ENCODE peak calls at places on chromosomes 3 and 15, in six cellular contexts. O, G, B, X, D and C are unnamed samples.
A peak's percentile ranks its signal among the peaks of the same experiment; 100 is the strongest.

GRCh38 chr3:125001557-125002413 is 54.0 kb downstream of the HEG1 start:
- DNase-seq in O (no peak), G (no peak), B (no peak), X (no peak), D (no peak), C (no peak)

GRCh38 chr3:131701153-131701791 is 198.5 kb upstream of the MRPL3 start:
- DNase-seq in O (peak; percentile 34), G (no peak), B (no peak), X (no peak), D (no peak), C (no peak)

GRCh38 chr3:177251756-177252155 is 54.5 kb upstream of the TBL1XR1 start:
- DNase-seq in O (no peak), G (no peak), B (no peak), X (no peak), D (no peak), C (no peak)

GRCh38 chr3:148657470-148657869 is 40.2 kb upstream of the AGTR1 start:
- DNase-seq in O (no peak), G (no peak), B (no peak), X (no peak), D (no peak), C (no peak)

GRCh38 chr3:191051037-191051436 is 148.0 kb upstream of the OSTN start:
- DNase-seq in O (peak; percentile 60), G (peak; percentile 78), B (peak; percentile 31), X (peak; percentile 4), D (peak; percentile 64), C (peak; percentile 56)

GRCh38 chr3:195247863-195248189 is 23.1 kb downstream of the XXYLT1 start:
- DNase-seq in O (no peak), G (no peak), B (no peak), X (no peak), D (no peak), C (no peak)

GRCh38 chr15:88038261-88038660 is 218.3 kb downstream of the NTRK3 start:
- DNase-seq in O (no peak), G (no peak), B (no peak), X (no peak), D (no peak), C (no peak)

GRCh38 chr15:83613146-83613635 is 40.7 kb upstream of the ADAMTSL3 start:
- DNase-seq in O (no peak), G (no peak), B (no peak), X (no peak), D (no peak), C (no peak)

GRCh38 chr3:66394261-66395249 is 106.3 kb downstream of the LRIG1 start:
- DNase-seq in O (peak; percentile 67), G (no peak), B (no peak), X (no peak), D (no peak), C (no peak)

GRCh38 chr3:190094201-190094718 is 26.4 kb downstream of the P3H2 start:
- DNase-seq in O (peak; percentile 57), G (no peak), B (no peak), X (no peak), D (no peak), C (no peak)

GRCh38 chr15:99433026-99433756 is 132.6 kb upstream of the MEF2A start:
- DNase-seq in O (peak; percentile 47), G (peak; percentile 11), B (no peak), X (no peak), D (no peak), C (no peak)

GRCh38 chr15:67142142-67143092 is 77.0 kb downstream of the SMAD3 start:
- DNase-seq in O (peak; percentile 92), G (peak; percentile 51), B (no peak), X (peak; percentile 60), D (no peak), C (no peak)

GRCh38 chr3:108388136-108389132 is 92.1 kb downstream of the HHLA2 start:
- DNase-seq in O (peak; percentile 14), G (no peak), B (no peak), X (no peak), D (peak; percentile 76), C (no peak)

GRCh38 chr3:153443961-153444360 is 281.9 kb downstream of the RAP2B start:
- DNase-seq in O (peak; percentile 26), G (peak; percentile 65), B (peak; percentile 10), X (peak; percentile 2), D (peak; percentile 65), C (peak; percentile 4)

GRCh38 chr3:153445817-153446216 is 283.8 kb downstream of the RAP2B start:
- DNase-seq in O (no peak), G (no peak), B (no peak), X (no peak), D (no peak), C (no peak)

GRCh38 chr3:153440311-153440710 is 278.3 kb downstream of the RAP2B start:
- DNase-seq in O (no peak), G (no peak), B (no peak), X (no peak), D (no peak), C (no peak)

GRCh38 chr3:153442386-153442785 is 280.4 kb downstream of the RAP2B start:
- DNase-seq in O (peak; percentile 56), G (no peak), B (no peak), X (no peak), D (no peak), C (no peak)

GRCh38 chr3:153442799-153443487 is 280.9 kb downstream of the RAP2B start:
- DNase-seq in O (no peak), G (no peak), B (no peak), X (no peak), D (peak; percentile 19), C (no peak)
- TF ChIP-seq EZH2phosphoT487 in O (no peak), G (no peak), B (no peak), X (no peak), D (no peak), C (no peak)

GRCh38 chr3:13015286-13016082 is 57.7 kb downstream of the IQSEC1 start:
- DNase-seq in O (no peak), G (no peak), B (no peak), X (no peak), D (peak; percentile 69), C (no peak)
- H3K9ac ChIP-seq in O (no peak overlapping the region), G (no peak overlapping the region), B (no peak overlapping the region), X (no peak overlapping the region), D (peak overlapping the region; percentile 99), C (no peak overlapping the region)

DNA sequence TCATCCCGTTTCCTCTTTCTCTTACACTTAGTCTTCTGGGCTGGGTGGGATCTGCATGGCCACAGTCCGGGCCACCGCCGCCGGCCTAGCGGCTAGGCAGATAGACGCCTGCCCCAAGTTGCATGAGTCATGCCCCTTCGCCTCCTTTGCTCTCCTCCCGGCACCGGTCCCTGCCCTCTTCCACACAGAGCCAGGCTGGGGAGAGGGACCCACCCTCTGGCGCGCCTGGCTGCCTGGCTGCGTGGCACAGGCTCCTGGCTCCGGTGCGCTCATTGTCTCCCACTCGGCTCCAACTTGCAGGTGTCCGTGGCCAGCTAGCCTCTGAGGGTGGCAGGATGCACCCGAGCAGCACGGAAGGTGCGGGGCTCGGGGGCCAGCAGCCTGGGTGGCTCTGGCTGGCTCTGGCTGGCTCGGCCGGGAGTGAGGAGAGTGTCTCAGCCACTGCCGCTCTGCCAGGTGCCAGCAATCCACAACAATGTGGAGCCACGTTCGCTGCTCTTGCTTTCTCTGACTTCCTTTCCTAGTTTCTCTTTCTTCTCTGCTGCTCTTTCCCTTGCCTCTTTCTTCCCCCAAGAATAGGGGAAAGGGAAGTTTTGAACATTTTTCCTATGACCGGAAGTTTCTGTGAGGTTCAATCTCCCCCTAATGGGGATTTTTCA is 22.4 kb upstream of the MTHFS start:
- DNase-seq in O (no peak), G (no peak), B (no peak), X (no peak), D (no peak), C (peak; percentile 74)
- H3K27ac ChIP-seq in O (no peak overlapping the region), G (no peak overlapping the region), B (no peak overlapping the region), X (no peak overlapping the region), D (no peak overlapping the region), C (peak overlapping the region; percentile 95)

GRCh38 chr3:129650256-129650872 is 43.9 kb upstream of the PLXND1 start:
- DNase-seq in O (peak; percentile 93), G (peak; percentile 77), B (peak; percentile 65), X (peak; percentile 58), D (peak; percentile 43), C (peak; percentile 75)
- TF ChIP-seq EZH2phosphoT487 in O (no peak), G (no peak), B (no peak), X (no peak), D (no peak), C (no peak)

GRCh38 chr15:43225201-43225949 is 4.6 kb upstream of the EPB42 start:
- DNase-seq in O (peak; percentile 81), G (peak; percentile 84), B (peak; percentile 56), X (peak; percentile 71), D (peak; percentile 80), C (peak; percentile 79)
- H3K9ac ChIP-seq in O (no peak overlapping the region), G (no peak overlapping the region), B (no peak overlapping the region), X (no peak overlapping the region), D (no peak overlapping the region), C (no peak overlapping the region)